ENCODE peak calls at places on chromosomes 5 and 9, in four cellular contexts. W is H1, Y is GM12878, H is K562. N is an unnamed sample.

GRCh38 chr5:76401801-76402250 is 1.3 kb upstream of the IQGAP2 start:
- DNase-seq in W (no peak), Y (peak; percentile 28), H (no peak), N (no peak)

GRCh38 chr5:147403659-147404640 is 105.9 kb downstream of the DPYSL3 start:
- DNase-seq in W (no peak), Y (peak; percentile 63), H (no peak), N (no peak)

GRCh38 chr9:16058131-16058549 is 505.3 kb downstream of the CCDC171 start:
- DNase-seq in W (no peak), Y (no peak), H (no peak), N (no peak)

GRCh38 chr5:132677191-132677590 is 3.4 kb downstream of the IL4 start:
- DNase-seq in W (no peak), Y (no peak), H (peak; percentile 57), N (peak; percentile 31)

GRCh38 chr5:102545175-102545574 is 46.4 kb upstream of the SLCO6A1 start:
- DNase-seq in W (peak; percentile 43), Y (no peak), H (peak; percentile 6), N (peak; percentile 35)

GRCh38 chr9:22921742-22922141 is 475.1 kb downstream of the DMRTA1 start:
- DNase-seq in W (no peak), Y (no peak), H (no peak), N (no peak)

GRCh38 chr5:170631471-170632195 is 127.8 kb downstream of the KCNIP1 start:
- DNase-seq in W (no peak), Y (no peak), H (peak; percentile 29), N (peak; percentile 15)

GRCh38 chr5:158297002-158297527 is 438.1 kb upstream of the CLINT1 start:
- DNase-seq in W (no peak), Y (no peak), H (no peak), N (no peak)

GRCh38 chr5:10655041-10655685 is 91.3 kb downstream of the ANKRD33B start:
- DNase-seq in W (no peak), Y (no peak), H (no peak), N (no peak)

GRCh38 chr9:132997591-132997990 is 19.1 kb downstream of the GFI1B start:
- DNase-seq in W (no peak), Y (no peak), H (no peak), N (peak; percentile 93)

GRCh38 chr5:143174714-143175398 is 228.6 kb downstream of the NR3C1 start:
- DNase-seq in W (no peak), Y (peak; percentile 73), H (no peak), N (no peak)

GRCh38 chr5:154058055-154059038 is 19.6 kb downstream of the MFAP3 start:
- DNase-seq in W (no peak), Y (peak; percentile 63), H (no peak), N (no peak)

GRCh38 chr9:69140123-69140741 is 33.8 kb upstream of the TJP2 start:
- DNase-seq in W (no peak), Y (no peak), H (no peak), N (no peak)

DNA sequence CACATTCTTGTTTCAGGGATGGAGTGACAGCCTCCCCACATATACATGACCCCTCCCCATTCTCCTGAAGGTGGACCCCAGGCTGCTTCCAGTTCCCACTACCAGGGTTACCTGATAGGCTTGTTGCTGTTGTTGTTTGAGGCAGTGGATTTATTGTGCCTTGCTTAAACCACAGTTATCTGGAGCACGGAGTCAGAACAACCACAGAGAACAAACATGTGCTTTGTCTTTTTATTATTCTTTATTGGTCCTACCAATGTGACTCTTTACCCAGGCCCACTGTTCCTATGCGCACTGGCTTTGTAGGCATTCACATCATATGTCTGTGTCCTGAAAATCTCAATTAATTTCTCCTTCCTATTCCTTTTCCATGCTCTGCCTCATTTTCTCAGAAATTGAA is 41.2 kb upstream of the IPPK start:
- DNase-seq in W (no peak), Y (no peak), H (peak; percentile 3), N (no peak)
- TF ChIP-seq ATF2 in W (no peak), Y (no peak), H (no peak), N (no peak)

GRCh38 chr9:127053057-127053821 is 69.2 kb downstream of the ANGPTL2 start:
- DNase-seq in W (no peak), Y (no peak), H (no peak), N (no peak)
- H3K4me1 ChIP-seq in W (no peaks in the 10 kb centered on the region), Y (peaks cover 12% of the 10 kb centered on the region), H (no peaks in the 10 kb centered on the region), N (no peaks in the 10 kb centered on the region)

GRCh38 chr5:54226215-54226614 is 84.2 kb downstream of the ARL15 start:
- DNase-seq in W (no peak), Y (no peak), H (no peak), N (no peak)
- TF ChIP-seq ATF2 in W (no peak), Y (no peak), H (no peak), N (no peak)

GRCh38 chr5:40678021-40678939 is 1.4 kb upstream of the PTGER4 start:
- DNase-seq in W (no peak), Y (no peak), H (no peak), N (no peak)

GRCh38 chr5:40677456-40677855 is 2.3 kb upstream of the PTGER4 start:
- DNase-seq in W (no peak), Y (no peak), H (no peak), N (no peak)

GRCh38 chr5:40675396-40676133 is 4.2 kb upstream of the PTGER4 start:
- DNase-seq in W (no peak), Y (no peak), H (no peak), N (no peak)

GRCh38 chr5:40674661-40675235 is 5.0 kb upstream of the PTGER4 start:
- DNase-seq in W (no peak), Y (no peak), H (no peak), N (no peak)

DNA sequence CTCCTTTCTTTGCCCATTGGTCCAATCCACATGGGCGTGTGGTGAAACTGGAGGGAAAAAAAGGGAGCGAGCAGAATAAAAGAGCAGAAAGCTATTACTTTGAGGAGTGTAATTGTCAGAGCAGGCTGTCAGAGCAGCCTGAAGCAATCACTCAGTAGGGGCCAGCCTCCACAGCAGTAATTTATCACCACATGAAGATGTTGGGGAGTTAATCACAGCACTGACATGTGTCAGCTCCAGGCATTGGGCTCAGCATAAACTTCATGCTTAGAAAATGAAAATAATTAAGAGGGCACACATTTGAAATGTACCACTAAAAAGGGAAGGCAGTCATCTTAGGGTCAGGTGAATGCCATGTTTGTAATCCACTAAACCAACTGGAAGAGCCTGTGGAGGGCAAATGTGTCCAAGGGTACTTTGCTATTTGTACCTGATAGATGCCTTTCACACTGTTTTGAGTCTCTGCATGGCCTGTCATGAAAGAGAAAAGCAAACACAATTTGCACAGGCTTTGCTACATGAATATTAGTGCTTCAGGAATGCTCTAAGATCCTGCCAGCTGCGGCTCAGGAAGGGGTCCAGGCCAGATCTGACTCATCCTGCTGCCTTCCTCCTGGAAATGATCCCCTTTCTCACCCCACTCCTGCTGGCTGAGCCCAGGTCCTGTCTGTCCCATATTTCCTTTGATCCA is 2.9 kb upstream of the PTGER4 start:
- DNase-seq in W (no peak), Y (no peak), H (no peak), N (no peak)
- H3K4me1 ChIP-seq in W (peaks cover 14% of the 10 kb centered on the region), Y (peaks cover 8% of the 10 kb centered on the region), H (peaks cover 23% of the 10 kb centered on the region), N (peaks cover 12% of the 10 kb centered on the region)

GRCh38 chr5:160116991-160117390 is 2.3 kb downstream of the PWWP2A start:
- DNase-seq in W (no peak), Y (no peak), H (no peak), N (no peak)

GRCh38 chr5:160119142-160119904 is at the start of gene PWWP2A:
- DNase-seq in W (peak; percentile 99), Y (peak; percentile 100), H (peak; percentile 95), N (peak; percentile 100)

GRCh38 chr5:160119905-160120266 is 636 bp upstream of the PWWP2A start:
- DNase-seq in W (no peak), Y (no peak), H (no peak), N (no peak)

GRCh38 chr5:160118349-160119141 is 705 bp downstream of the PWWP2A start:
- DNase-seq in W (no peak), Y (no peak), H (peak; percentile 70), N (no peak)
- TF ChIP-seq ATF2 in W (no peak), Y (no peak), H (no peak), N (no peak)

GRCh38 chr9:121194730-121195129 is 6.9 kb downstream of the RAB14 start:
- DNase-seq in W (no peak), Y (no peak), H (no peak), N (no peak)

GRCh38 chr9:121197135-121197534 is 4.5 kb downstream of the RAB14 start:
- DNase-seq in W (no peak), Y (no peak), H (peak; percentile 24), N (no peak)

GRCh38 chr9:121192959-121193645 is 8.6 kb downstream of the RAB14 start:
- DNase-seq in W (no peak), Y (no peak), H (no peak), N (no peak)

GRCh38 chr9:121198512-121199042 is 3.1 kb downstream of the RAB14 start:
- DNase-seq in W (no peak), Y (no peak), H (no peak), N (no peak)

DNA sequence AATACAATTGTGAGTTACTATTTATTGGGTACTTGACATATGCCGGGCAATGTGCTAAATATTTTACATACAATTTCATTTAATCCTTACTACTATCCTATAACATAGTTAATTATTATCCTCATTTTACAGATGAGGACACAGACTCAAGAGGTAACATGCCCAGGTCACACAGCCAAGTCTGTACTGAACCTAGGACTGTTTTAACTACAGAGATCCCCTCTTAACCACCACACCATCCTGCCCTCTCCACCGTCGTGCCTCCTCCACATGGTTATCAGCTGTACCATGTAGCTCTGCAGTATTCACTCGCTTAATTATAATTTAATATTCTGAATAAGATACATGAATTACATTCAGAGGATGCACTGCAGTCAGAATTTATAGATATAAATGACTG is 5.3 kb downstream of the RAB14 start:
- DNase-seq in W (no peak), Y (no peak), H (no peak), N (no peak)
- H3K4me1 ChIP-seq in W (peaks cover 2% of the 10 kb centered on the region), Y (peaks cover 8% of the 10 kb centered on the region), H (peaks cover 7% of the 10 kb centered on the region), N (peaks cover 77% of the 10 kb centered on the region)

DNA sequence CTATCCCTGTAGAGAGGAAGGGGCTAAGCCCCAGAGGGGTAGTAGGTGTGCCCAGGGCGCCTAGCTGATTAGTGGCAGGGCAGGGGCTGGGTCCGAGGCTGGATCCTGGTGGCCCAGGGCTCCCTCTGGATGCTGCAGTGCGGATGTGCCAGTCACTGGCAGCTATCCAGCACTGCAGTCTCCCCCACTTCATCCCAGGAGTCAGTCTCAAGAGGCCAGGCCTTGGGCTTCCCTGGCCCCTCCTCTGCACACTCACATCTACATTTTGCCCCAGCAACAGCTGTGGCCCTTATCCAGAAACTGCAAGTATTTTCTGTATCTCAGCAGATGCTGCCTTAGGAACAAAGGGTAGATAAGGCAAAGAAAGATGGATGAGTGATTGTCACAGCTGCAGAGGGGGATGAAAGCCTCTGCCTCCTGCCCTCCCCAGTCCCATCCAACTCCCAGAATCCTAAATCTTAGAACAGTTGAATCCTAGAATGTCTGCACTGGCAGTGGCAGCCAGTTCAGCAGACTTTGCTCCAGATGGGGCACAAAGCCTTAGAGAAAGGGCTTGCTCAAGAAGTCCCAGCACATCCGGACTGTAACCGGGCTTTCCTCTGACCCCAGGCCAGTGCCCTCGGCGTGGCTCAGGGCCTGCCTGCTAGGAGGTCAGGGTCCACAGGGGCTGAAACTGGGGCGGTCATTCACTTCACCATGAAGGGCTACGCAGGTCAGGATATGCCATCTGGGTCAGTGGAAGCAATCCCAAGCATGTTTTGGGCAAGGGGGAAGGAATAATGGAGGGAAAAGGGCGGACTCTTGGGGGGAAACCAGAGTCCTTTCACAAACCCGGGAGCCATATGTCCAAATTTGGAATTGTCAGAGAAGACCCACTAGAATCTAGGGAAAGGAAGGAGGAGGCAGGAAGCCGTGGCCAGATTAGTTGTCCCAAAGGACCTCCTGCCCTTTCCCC is 1.5 kb downstream of the ANXA6 start:
- DNase-seq in W (no peak), Y (no peak), H (no peak), N (peak; percentile 42)
- TF ChIP-seq ATF2 in W (no peak), Y (no peak), H (no peak), N (no peak)